ENCODE peak calls at places on chromosomes 11 and 22, in five cellular contexts. A is colonic mucosa, N is heart right ventricle, X is IMR-90, H is HFFc6. R is an unnamed sample.

GRCh38 chr11:77115181-77115611 is 12.6 kb downstream of the OMP start:
- DNase-seq in X (no peak), H (no peak), A (no peak), N (no peak), R (no peak)

GRCh38 chr11:23310276-23310675 is 450.0 kb upstream of the CCDC179 start:
- DNase-seq in N (no peak), H (peak; percentile 50), X (peak; percentile 63), A (no peak), R (no peak)

GRCh38 chr11:77067776-77068460 is 1.1 kb downstream of the CAPN5 start:
- DNase-seq in A (peak; percentile 53), X (no peak), N (no peak), H (no peak), R (peak; percentile 60)

GRCh38 chr11:106395716-106396349 is 318.4 kb downstream of the AASDHPPT start:
- DNase-seq in N (no peak), A (no peak), X (no peak), H (no peak), R (no peak)

GRCh38 chr22:24901448-24901847 is 45.0 kb downstream of the LHFPL7 start:
- DNase-seq in N (no peak), X (no peak), H (no peak), A (no peak), R (no peak)

GRCh38 chr11:131584694-131585592 is 214.5 kb downstream of the NTM start:
- DNase-seq in N (no peak), H (no peak), X (no peak), A (no peak), R (no peak)

GRCh38 chr22:29117799-29118477 is 45.1 kb downstream of the KREMEN1 start:
- DNase-seq in X (peak; percentile 24), N (no peak), A (no peak), H (no peak), R (no peak)

GRCh38 chr22:37472418-37473006 is 13.7 kb downstream of the MFNG start:
- DNase-seq in H (no peak), X (peak; percentile 28), N (no peak), A (peak; percentile 53), R (no peak)

GRCh38 chr11:119085523-119085878 is 820 bp downstream of the HMBS start:
- DNase-seq in A (peak; percentile 33), H (no peak), N (no peak), X (no peak), R (no peak)

GRCh38 chr22:46598737-46599424 is 21.3 kb upstream of the GRAMD4 start:
- DNase-seq in A (no peak), X (peak; percentile 33), N (no peak), H (no peak), R (no peak)

GRCh38 chr22:29479417-29480261 is at the start of gene NEFH:
- DNase-seq in X (no peak), H (no peak), N (no peak), A (no peak), R (no peak)

GRCh38 chr22:38862375-38863329 is 9.4 kb downstream of the CBX6 start:
- DNase-seq in X (no peak), H (no peak), N (no peak), A (no peak), R (no peak)

GRCh38 chr11:66113132-66113856 is 43.2 kb downstream of the PACS1 start:
- DNase-seq in N (no peak), X (peak; percentile 90), A (no peak), H (peak; percentile 84), R (no peak)

GRCh38 chr11:64165482-64165841 is 451 bp downstream of the MACROD1 start:
- DNase-seq in N (no peak), X (no peak), A (peak; percentile 45), H (no peak), R (no peak)

GRCh38 chr11:62324738-62325556 is 12.3 kb upstream of the ASRGL1 start:
- DNase-seq in H (peak; percentile 23), X (peak; percentile 18), N (no peak), A (peak; percentile 40), R (no peak)

GRCh38 chr22:38246692-38247091 is 26.1 kb downstream of the TMEM184B start:
- DNase-seq in A (no peak), N (peak; percentile 68), H (no peak), X (no peak), R (no peak)

GRCh38 chr11:120207517-120207916 is 3.3 kb upstream of the OAF start:
- DNase-seq in H (no peak), A (no peak), N (no peak), X (no peak), R (no peak)

GRCh38 chr11:64146036-64146943 is 19.6 kb downstream of the MACROD1 start:
- DNase-seq in N (no peak), A (peak; percentile 71), X (peak; percentile 37), H (peak; percentile 23), R (no peak)

GRCh38 chr11:88402192-88402715 is 64.7 kb upstream of the CTSC start:
- DNase-seq in A (no peak), X (peak; percentile 90), N (no peak), H (peak; percentile 83), R (no peak)

GRCh38 chr11:73268671-73269271 is 3.4 kb upstream of the P2RY6 start:
- DNase-seq in A (no peak), X (no peak), N (no peak), H (no peak), R (peak; percentile 69)

GRCh38 chr22:23626286-23626975 is 5.7 kb downstream of the DRICH1 start:
- DNase-seq in H (no peak), A (no peak), N (no peak), X (no peak), R (no peak)

GRCh38 chr22:36493690-36494110 is 12.3 kb upstream of the TXN2 start:
- DNase-seq in H (no peak), A (peak; percentile 26), N (peak; percentile 48), X (no peak), R (no peak)

GRCh38 chr11:86620796-86621575 is 51.4 kb downstream of the ME3 start:
- DNase-seq in X (peak; percentile 73), A (no peak), H (peak; percentile 36), N (no peak), R (no peak)

GRCh38 chr22:37230673-37231405 is 13.2 kb downstream of the RAC2 start:
- DNase-seq in H (peak; percentile 7), X (no peak), A (no peak), N (no peak), R (no peak)

GRCh38 chr22:43925433-43926348 is 2.1 kb downstream of the PNPLA3 start:
- DNase-seq in A (no peak), H (no peak), N (no peak), X (no peak), R (no peak)

GRCh38 chr11:46367244-46367915 is 14.1 kb upstream of the MDK start:
- DNase-seq in A (peak; percentile 77), H (peak; percentile 24), N (peak; percentile 71), X (peak; percentile 59), R (no peak)

GRCh38 chr11:61526229-61526628 is 17.7 kb downstream of the LRRC10B start:
- DNase-seq in A (no peak), X (no peak), N (no peak), H (no peak), R (no peak)

GRCh38 chr22:27802389-27803079 is 978 bp upstream of the MN1 start:
- DNase-seq in N (no peak), H (no peak), A (no peak), X (no peak), R (no peak)

DNA sequence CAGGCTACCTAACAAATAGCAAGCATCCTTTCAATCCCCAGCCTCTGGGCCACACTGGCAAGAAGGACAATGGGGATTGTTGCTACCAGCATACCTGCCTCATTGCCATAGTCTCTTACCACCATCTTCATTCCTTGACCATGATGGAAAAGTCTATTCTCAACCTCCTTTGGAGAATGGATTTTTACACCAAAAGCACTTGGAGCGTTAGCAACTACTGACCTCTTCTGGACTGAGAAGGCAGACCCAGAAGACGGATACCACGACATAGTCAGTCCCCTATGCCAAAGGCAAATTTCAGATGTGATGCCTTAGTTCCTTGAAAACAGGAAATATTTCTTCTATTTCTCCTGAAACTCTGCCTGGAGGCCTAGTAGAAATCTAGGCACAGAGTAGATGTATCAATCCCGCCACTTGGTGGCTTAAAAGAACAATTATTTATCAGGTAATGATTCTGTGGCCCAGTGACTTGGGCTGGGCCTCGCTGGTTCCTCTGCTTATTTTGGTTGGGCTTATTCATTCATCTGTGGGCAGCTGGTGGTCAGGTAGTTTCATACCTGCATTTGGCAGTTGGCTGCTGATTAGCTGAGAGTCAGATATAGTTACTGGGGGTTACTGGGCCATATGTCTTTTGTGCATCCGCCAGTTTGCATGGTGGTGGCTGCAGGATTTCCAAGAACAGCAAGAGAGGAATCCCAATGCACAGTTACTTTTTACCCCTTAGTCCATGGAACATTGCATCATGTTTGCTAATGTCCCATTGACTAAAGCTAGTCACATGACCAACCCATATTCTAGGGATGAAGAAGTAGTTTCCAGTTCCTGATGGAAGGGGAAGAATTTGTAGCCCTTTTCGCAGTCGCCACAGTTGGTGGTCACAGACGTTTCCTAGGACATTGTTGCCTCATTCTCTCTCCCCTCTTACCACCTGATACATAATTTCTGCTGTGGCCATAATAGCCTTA is 75.2 kb downstream of the DHCR7 start:
- DNase-seq in N (no peak), X (peak; percentile 50), A (no peak), H (peak; percentile 32), R (no peak)
- TF ChIP-seq CTCF in N (peak; percentile 35), X (peak; percentile 65), A (no peak), H (peak; percentile 67), R (no peak)

GRCh38 chr11:97092823-97093222 is 703.0 kb downstream of the JRKL start:
- DNase-seq in N (no peak), H (no peak), A (no peak), X (no peak), R (no peak)
- TF ChIP-seq CTCF in N (no peak), H (no peak), A (no peak), X (no peak), R (no peak)

DNA sequence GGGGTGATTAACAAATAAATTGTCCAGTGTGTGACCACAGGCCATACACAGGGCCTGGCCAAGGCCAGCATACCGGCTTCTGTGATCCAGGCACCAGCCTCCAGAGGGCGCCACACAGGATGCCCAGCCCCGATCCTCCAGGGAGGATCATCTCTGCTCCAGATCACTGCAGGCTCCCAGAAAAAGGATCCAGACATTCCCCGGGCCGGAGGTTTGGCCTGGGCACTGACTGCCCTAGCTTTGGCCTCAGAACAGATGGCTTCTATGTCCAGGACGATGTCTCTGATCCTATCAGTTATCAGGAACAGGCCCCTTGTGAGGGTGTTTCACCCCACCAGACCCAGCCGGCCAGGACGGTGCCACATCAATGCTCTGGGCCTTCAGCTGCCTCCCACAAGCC is 74.5 kb upstream of the LMO1 start:
- DNase-seq in X (peak; percentile 12), A (peak; percentile 48), H (peak; percentile 24), N (peak; percentile 21), R (no peak)
- TF ChIP-seq CTCF in X (peak; percentile 56), A (peak; percentile 69), H (peak; percentile 87), N (peak; percentile 63), R (no peak)

GRCh38 chr22:31211862-31212730 is at the start of gene LIMK2:
- DNase-seq in X (peak; percentile 73), A (peak; percentile 98), H (peak; percentile 74), N (peak; percentile 94), R (peak; percentile 93)
- TF ChIP-seq CTCF in X (peak; percentile 92), A (peak; percentile 62), H (peak; percentile 88), N (peak; percentile 98), R (peak; percentile 81)

GRCh38 chr11:75773595-75774353 is 5.2 kb downstream of the DGAT2 start:
- DNase-seq in A (no peak), H (no peak), N (no peak), X (no peak), R (no peak)
- TF ChIP-seq CTCF in A (no peak), H (no peak), N (no peak), X (no peak), R (no peak)

R was measured in suprapubic skin.